ENCODE peak calls at places on chromosomes 6 and 20, in nine cellular contexts. N is HCT116, P is transverse colon, M is right lobe of liver, G is Peyer's patch, E is suprapubic skin, D is adrenal gland, T is sigmoid colon, Z is prostate gland. Y is an unnamed sample.
A peak's percentile ranks its signal among the peaks of the same experiment; 100 is the strongest.

GRCh38 chr6:111992851-111993250 is 61.1 kb upstream of the CCN6 start:
- DNase-seq in Z (no peak), G (peak; percentile 62), D (no peak), T (no peak), M (no peak), P (no peak), E (no peak), N (no peak), Y (no peak)

GRCh38 chr6:45991189-45991588 is 24.5 kb downstream of the CLIC5 start:
- DNase-seq in M (no peak), D (no peak), E (no peak), G (no peak), P (no peak), T (no peak), N (no peak), Z (no peak), Y (no peak)

GRCh38 chr6:157806496-157807215 is 16.4 kb upstream of the SNX9 start:
- DNase-seq in Z (no peak), T (no peak), M (no peak), E (no peak), G (no peak), D (no peak), N (no peak), P (no peak), Y (no peak)

GRCh38 chr6:3825331-3825831 is 23.8 kb upstream of the FAM50B start:
- DNase-seq in E (no peak), P (no peak), T (peak; percentile 77), M (peak; percentile 71), G (peak; percentile 51), Z (peak; percentile 65), D (peak; percentile 41), N (no peak), Y (peak; percentile 72)

GRCh38 chr6:130827247-130828149 is at the start of gene SMLR1:
- DNase-seq in Z (no peak), N (no peak), M (peak; percentile 68), E (no peak), D (no peak), T (no peak), G (peak; percentile 58), P (no peak), Y (no peak)

GRCh38 chr20:6976535-6976934 is 209.0 kb downstream of the BMP2 start:
- DNase-seq in Z (no peak), T (no peak), M (no peak), E (no peak), G (no peak), N (no peak), P (no peak), D (no peak), Y (no peak)

GRCh38 chr6:67009818-67010217 is 1302.8 kb upstream of the EYS start:
- DNase-seq in D (no peak), P (no peak), N (no peak), T (no peak), E (no peak), Z (no peak), G (no peak), M (no peak), Y (no peak)

GRCh38 chr6:28343898-28344677 is 5.7 kb upstream of the ZKSCAN3 start:
- DNase-seq in M (no peak), E (no peak), Z (no peak), P (no peak), T (no peak), N (no peak), G (no peak), D (no peak), Y (no peak)

GRCh38 chr6:151962246-151962846 is 154.9 kb downstream of the ESR1 start:
- DNase-seq in D (no peak), E (no peak), N (no peak), T (no peak), P (no peak), Z (no peak), G (no peak), M (no peak), Y (no peak)

GRCh38 chr6:52337633-52338290 is 24.2 kb upstream of the PAQR8 start:
- DNase-seq in T (no peak), P (no peak), E (no peak), G (no peak), D (no peak), M (no peak), N (no peak), Z (no peak), Y (no peak)

GRCh38 chr20:3797226-3797545 is 1.1 kb downstream of the CDC25B start:
- DNase-seq in P (no peak), E (no peak), N (no peak), G (no peak), D (peak; percentile 21), Z (no peak), M (no peak), T (no peak), Y (no peak)

GRCh38 chr20:56245761-56246160 is 2.8 kb upstream of the MC3R start:
- DNase-seq in T (no peak), Z (no peak), N (no peak), G (no peak), D (no peak), M (no peak), E (no peak), P (no peak), Y (no peak)

GRCh38 chr6:110554966-110555460 is 78.6 kb upstream of the SLC22A16 start:
- DNase-seq in T (no peak), M (peak; percentile 83), P (no peak), N (no peak), E (no peak), G (no peak), D (no peak), Z (peak; percentile 90), Y (no peak)

GRCh38 chr20:35034150-35034549 is 58.5 kb downstream of the TRPC4AP start:
- DNase-seq in D (no peak), Z (no peak), T (no peak), G (peak; percentile 69), M (no peak), E (no peak), P (no peak), N (no peak), Y (no peak)

GRCh38 chr20:48901326-48901725 is 20.2 kb upstream of the ARFGEF2 start:
- DNase-seq in D (no peak), Z (no peak), P (no peak), N (no peak), M (no peak), T (no peak), E (no peak), G (no peak), Y (no peak)

GRCh38 chr20:48905322-48905647 is 16.2 kb upstream of the ARFGEF2 start:
- DNase-seq in Z (no peak), E (no peak), P (no peak), M (no peak), N (no peak), D (no peak), T (no peak), G (no peak), Y (no peak)

GRCh38 chr20:48903705-48904104 is 17.8 kb upstream of the ARFGEF2 start:
- DNase-seq in Z (no peak), M (no peak), P (no peak), D (no peak), G (no peak), T (no peak), E (no peak), N (no peak), Y (no peak)

GRCh38 chr20:48906221-48906877 is 15.2 kb upstream of the ARFGEF2 start:
- DNase-seq in E (no peak), D (no peak), N (no peak), M (no peak), P (no peak), G (no peak), T (no peak), Z (no peak), Y (no peak)

GRCh38 chr20:48904566-48905321 is 16.8 kb upstream of the ARFGEF2 start:
- DNase-seq in Z (peak; percentile 29), M (no peak), G (peak; percentile 84), E (no peak), T (no peak), N (peak; percentile 37), D (peak; percentile 86), P (peak; percentile 66), Y (no peak)
- H3K4me1 ChIP-seq in Z (no peaks in the 10 kb centered on the region), M (no peaks in the 10 kb centered on the region), G (no peaks in the 10 kb centered on the region), E (peaks cover 8% of the 10 kb centered on the region), T (no peaks in the 10 kb centered on the region), N (peaks cover 6% of the 10 kb centered on the region), D (peaks cover 11% of the 10 kb centered on the region), P (no peaks in the 10 kb centered on the region), Y (no peaks in the 10 kb centered on the region)

DNA sequence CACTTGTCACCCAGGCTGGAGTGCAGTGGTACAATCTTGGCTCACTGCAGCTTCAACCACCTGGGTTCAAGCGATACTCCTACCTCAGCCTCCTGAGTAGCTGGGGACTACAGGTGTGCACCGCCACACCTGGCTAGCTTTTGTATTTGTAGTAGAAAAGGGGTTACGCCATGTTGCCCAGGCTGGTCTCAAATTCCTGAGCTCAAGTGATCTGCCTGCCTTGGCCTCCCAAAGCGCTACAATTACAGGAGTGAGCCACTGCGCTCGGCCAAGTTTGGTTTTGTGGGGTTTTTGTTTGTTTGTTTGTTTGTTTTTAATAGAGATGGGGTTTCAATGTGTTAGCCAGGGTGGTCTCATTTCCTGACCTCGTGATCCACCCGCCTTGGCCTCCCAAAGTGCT is 12.3 kb downstream of the LOC128125822 start:
- DNase-seq in D (no peak), P (no peak), G (no peak), E (no peak), M (no peak), Z (no peak), N (no peak), T (no peak), Y (no peak)
- TF ChIP-seq POLR2A in D (no peak), P (no peak), G (no peak), E (no peak), M (no peak), Z (no peak), N (no peak), T (no peak), Y (no peak)

GRCh38 chr20:38192323-38192885 is 27.3 kb upstream of the TGM2 start:
- DNase-seq in N (no peak), G (peak; percentile 13), P (no peak), E (no peak), Z (no peak), T (peak; percentile 20), D (no peak), M (no peak), Y (no peak)
- H3K4me1 ChIP-seq in N (peaks cover 7% of the 10 kb centered on the region), G (no peaks in the 10 kb centered on the region), P (no peaks in the 10 kb centered on the region), E (peaks cover 4% of the 10 kb centered on the region), Z (no peaks in the 10 kb centered on the region), T (peaks cover 19% of the 10 kb centered on the region), D (peaks cover 8% of the 10 kb centered on the region), M (no peaks in the 10 kb centered on the region), Y (no peaks in the 10 kb centered on the region)

GRCh38 chr6:26196846-26197683 is 109.8 kb downstream of the HFE start:
- DNase-seq in E (no peak), T (peak; percentile 95), G (peak; percentile 94), D (peak; percentile 88), P (peak; percentile 84), Z (peak; percentile 91), M (peak; percentile 74), N (peak; percentile 75), Y (no peak)

GRCh38 chr6:26194774-26195375 is 107.6 kb downstream of the HFE start:
- DNase-seq in Z (no peak), P (no peak), E (no peak), T (no peak), M (no peak), G (no peak), N (no peak), D (no peak), Y (no peak)

GRCh38 chr6:26197736-26198625 is 110.8 kb downstream of the HFE start:
- DNase-seq in E (no peak), T (peak; percentile 77), D (peak; percentile 66), M (no peak), N (peak; percentile 35), Z (peak; percentile 39), G (peak; percentile 85), P (peak; percentile 84), Y (no peak)

GRCh38 chr6:26195376-26195923 is 108.2 kb downstream of the HFE start:
- DNase-seq in P (peak; percentile 93), E (peak; percentile 94), D (peak; percentile 94), G (peak; percentile 98), M (peak; percentile 91), Z (peak; percentile 95), N (peak; percentile 77), T (peak; percentile 97), Y (no peak)

GRCh38 chr6:26195924-26196845 is 109.0 kb downstream of the HFE start:
- DNase-seq in E (no peak), N (no peak), P (peak; percentile 33), T (no peak), G (peak; percentile 70), M (no peak), Z (no peak), D (peak; percentile 55), Y (no peak)
- TF ChIP-seq POLR2A in E (no peak), N (no peak), P (no peak), T (no peak), G (no peak), M (no peak), Z (no peak), D (no peak), Y (no peak)

Y was measured in gastrocnemius medialis.